ENCODE peak calls at places on chromosome 1, in five cellular contexts. V is IMR-90, W is mesenchymal stem cell, N is H1, H is mesendoderm. G is an unnamed sample.
A peak's percentile ranks its signal among the peaks of the same experiment; 100 is the strongest.

GRCh38 chr1:205091043-205091740 is 6.9 kb upstream of the TMEM81 start:
- DNase-seq in H (no peak), V (peak; percentile 38), W (peak; percentile 15), N (no peak), G (no peak)

GRCh38 chr1:15834406-15835204 is 12.9 kb upstream of the SPEN start:
- DNase-seq in N (peak; percentile 79), H (peak; percentile 95), V (peak; percentile 91), W (peak; percentile 94), G (peak; percentile 89)

GRCh38 chr1:63861055-63861691 is 87.4 kb downstream of the ROR1 start:
- DNase-seq in H (no peak), W (no peak), N (no peak), V (no peak), G (no peak)

GRCh38 chr1:6350416-6351088 is 43.0 kb downstream of the ACOT7 start:
- DNase-seq in N (no peak), W (no peak), H (no peak), V (no peak), G (no peak)

GRCh38 chr1:6545276-6545934 is 8.9 kb downstream of the NOL9 start:
- DNase-seq in N (no peak), W (no peak), H (no peak), V (peak; percentile 12), G (no peak)

GRCh38 chr1:34918609-34919561 is 10.6 kb downstream of the DLGAP3 start:
- DNase-seq in W (no peak), H (peak; percentile 65), V (no peak), N (peak; percentile 29), G (no peak)

GRCh38 chr1:201888282-201889033 is at the start of gene SHISA4:
- DNase-seq in V (peak; percentile 29), H (no peak), W (peak; percentile 73), N (no peak), G (peak; percentile 23)

GRCh38 chr1:107690491-107690890 is 274.5 kb downstream of the VAV3 start:
- DNase-seq in N (no peak), W (no peak), H (no peak), V (no peak), G (no peak)

GRCh38 chr1:231590453-231591198 is 36.0 kb upstream of the DISC1 start:
- DNase-seq in V (peak; percentile 83), W (peak; percentile 81), N (no peak), H (peak; percentile 73), G (peak; percentile 14)

GRCh38 chr1:181324797-181325616 is 158.3 kb upstream of the CACNA1E start:
- DNase-seq in H (peak; percentile 54), V (no peak), N (no peak), W (no peak), G (no peak)

GRCh38 chr1:230176871-230177411 is 109.9 kb downstream of the GALNT2 start:
- DNase-seq in H (no peak), W (no peak), V (peak; percentile 41), N (no peak), G (no peak)

GRCh38 chr1:90721210-90722194 is 4.4 kb upstream of the BARHL2 start:
- DNase-seq in W (peak; percentile 59), V (peak; percentile 41), N (no peak), H (peak; percentile 87), G (no peak)

GRCh38 chr1:192713921-192714320 is 78.0 kb downstream of the RGS13 start:
- DNase-seq in H (no peak), N (no peak), V (no peak), W (no peak), G (no peak)

GRCh38 chr1:232766224-232766890 is 38.9 kb upstream of the MAP10 start:
- DNase-seq in N (no peak), W (peak; percentile 41), V (no peak), H (peak; percentile 45), G (no peak)

GRCh38 chr1:27481994-27482620 is 7.9 kb downstream of the WASF2 start:
- DNase-seq in H (no peak), N (no peak), W (no peak), V (no peak), G (no peak)
- H3K23ac ChIP-seq in H (no peak overlapping the region), N (no peak overlapping the region), W (no peak overlapping the region), V (no peak overlapping the region), G (no peak overlapping the region)

GRCh38 chr1:151134991-151135390 is 11.4 kb downstream of the SEMA6C start:
- DNase-seq in W (no peak), N (no peak), V (no peak), H (no peak), G (no peak)

GRCh38 chr1:151137789-151138188 is 8.6 kb downstream of the SEMA6C start:
- DNase-seq in V (no peak), N (no peak), H (no peak), W (no peak), G (no peak)

GRCh38 chr1:151133339-151133761 is 13.1 kb downstream of the SEMA6C start:
- DNase-seq in H (peak; percentile 70), N (no peak), W (no peak), V (peak; percentile 28), G (no peak)

GRCh38 chr1:151134396-151134795 is 12.0 kb downstream of the SEMA6C start:
- DNase-seq in V (no peak), W (no peak), H (no peak), N (no peak), G (no peak)

GRCh38 chr1:151135433-151136385 is 10.7 kb downstream of the SEMA6C start:
- DNase-seq in W (no peak), N (no peak), V (no peak), H (peak; percentile 26), G (no peak)
- H2BK15ac ChIP-seq in W (no peak overlapping the region), N (no peak overlapping the region), V (no peak overlapping the region), H (no peak overlapping the region), G (no peak overlapping the region)

DNA sequence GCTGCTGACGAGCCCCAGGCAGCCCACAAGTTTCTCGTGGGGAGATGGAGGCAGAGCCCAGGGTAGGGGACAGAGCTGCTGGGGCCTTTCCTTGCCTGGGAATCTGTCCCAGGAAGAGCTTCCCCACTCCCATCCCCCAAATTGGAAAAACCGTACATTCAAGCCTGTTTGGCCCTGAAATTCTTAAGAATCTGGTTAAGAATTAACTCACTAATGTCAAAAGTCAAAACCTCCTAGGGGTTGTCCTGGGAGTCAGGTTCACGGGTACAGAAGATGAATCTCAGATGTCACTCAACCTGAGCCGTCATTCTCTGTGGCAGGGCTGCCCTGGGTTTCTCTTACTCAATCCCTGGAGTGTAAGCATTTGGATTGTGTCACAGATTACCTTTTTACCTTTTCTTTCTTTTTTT is 8.4 kb downstream of the C1orf115 start:
- DNase-seq in V (no peak), N (no peak), W (no peak), H (no peak), G (no peak)
- H3K4me3 ChIP-seq in V (no peak overlapping the region), N (no peak overlapping the region), W (no peak overlapping the region), H (no peak overlapping the region), G (no peak overlapping the region)

DNA sequence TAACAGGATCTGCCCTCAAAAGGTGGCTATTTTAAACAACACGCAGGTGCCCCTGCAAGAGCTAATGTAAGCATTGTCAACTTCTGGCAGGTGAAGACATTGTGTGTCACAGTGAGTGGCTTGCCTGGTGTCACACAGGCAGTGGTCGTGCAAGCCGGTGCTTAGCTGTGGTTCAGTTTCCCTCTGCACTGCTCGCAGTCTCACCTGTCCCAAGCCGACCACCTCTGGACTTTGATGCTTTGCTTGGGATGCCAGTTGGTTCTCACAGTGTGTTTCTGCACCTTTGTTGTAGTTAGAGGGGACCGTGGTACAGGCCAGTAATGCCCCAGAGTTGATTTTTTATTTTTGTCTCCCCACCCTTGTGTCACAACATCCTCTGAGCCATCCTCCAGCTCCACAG is 85.2 kb downstream of the UCK2 start:
- DNase-seq in N (no peak), W (no peak), V (no peak), H (no peak), G (no peak)
- H3K23ac ChIP-seq in N (no peak overlapping the region), W (no peak overlapping the region), V (no peak overlapping the region), H (no peak overlapping the region), G (no peak overlapping the region)

GRCh38 chr1:182634306-182635072 is 30.3 kb upstream of the RGS16 start:
- DNase-seq in W (no peak), H (no peak), N (no peak), V (no peak), G (no peak)
- H2BK15ac ChIP-seq in W (no peak overlapping the region), H (no peak overlapping the region), N (no peak overlapping the region), V (no peak overlapping the region), G (peak overlapping the region; percentile 46)

GRCh38 chr1:159054427-159054826 is 22.1 kb downstream of the AIM2 start:
- DNase-seq in H (peak; percentile 13), W (peak; percentile 13), V (peak; percentile 25), N (no peak), G (no peak)

GRCh38 chr1:159056069-159056698 is 20.4 kb downstream of the AIM2 start:
- DNase-seq in W (no peak), H (peak; percentile 57), V (no peak), N (peak; percentile 9), G (no peak)

GRCh38 chr1:159055181-159055621 is 21.4 kb downstream of the AIM2 start:
- DNase-seq in N (no peak), H (no peak), W (no peak), V (no peak), G (no peak)

GRCh38 chr1:159058751-159059150 is 17.8 kb downstream of the AIM2 start:
- DNase-seq in N (no peak), H (no peak), V (no peak), W (no peak), G (no peak)
- H3K4me3 ChIP-seq in N (no peak overlapping the region), H (no peak overlapping the region), V (no peak overlapping the region), W (no peak overlapping the region), G (no peak overlapping the region)

GRCh38 chr1:209076688-209077087 is 506.8 kb upstream of the CAMK1G start:
- DNase-seq in N (peak; percentile 29), V (no peak), W (no peak), H (peak; percentile 70), G (no peak)

GRCh38 chr1:209072481-209072880 is 511.0 kb upstream of the CAMK1G start:
- DNase-seq in N (no peak), H (no peak), W (no peak), V (no peak), G (no peak)

GRCh38 chr1:209074575-209075250 is 508.8 kb upstream of the CAMK1G start:
- DNase-seq in V (no peak), H (no peak), W (no peak), N (no peak), G (no peak)

GRCh38 chr1:209073879-209074278 is 509.6 kb upstream of the CAMK1G start:
- DNase-seq in W (no peak), H (no peak), V (no peak), N (no peak), G (no peak)
- H3K23ac ChIP-seq in W (no peak overlapping the region), H (no peak overlapping the region), V (no peak overlapping the region), N (no peak overlapping the region), G (no peak overlapping the region)